ENCODE peak calls at places on chromosomes 3 and 15, in six cellular contexts. C is A549, V is right lobe of liver, I is HCT116, N is body of pancreas, B is heart left ventricle. F is an unnamed sample.

GRCh38 chr3:108136888-108137814 is 46.3 kb upstream of the CD47 start:
- ATAC-seq in C (no peak), V (peak), I (no peak), N (peak), B (no peak), F (no peak)

GRCh38 chr3:177245257-177245656 is 48.0 kb upstream of the TBL1XR1 start:
- ATAC-seq in C (no peak), V (no peak), I (no peak), N (no peak), B (no peak), F (no peak)

GRCh38 chr3:114092151-114093000 is 35.8 kb downstream of the QTRT2 start:
- ATAC-seq in C (no peak), V (peak), I (no peak), N (no peak), B (peak), F (no peak)

GRCh38 chr3:4461459-4462090 is 5.5 kb downstream of the SUMF1 start:
- ATAC-seq in C (no peak), V (no peak), I (no peak), N (no peak), B (peak), F (no peak)

GRCh38 chr15:49456166-49456565 is 33.1 kb downstream of the FGF7 start:
- ATAC-seq in C (no peak), V (no peak), I (no peak), N (no peak), B (no peak), F (no peak)

GRCh38 chr3:196292281-196292923 is 4.9 kb upstream of the PCYT1A start:
- ATAC-seq in C (no peak), V (no peak), I (no peak), N (no peak), B (no peak), F (no peak)

GRCh38 chr3:29695201-29695904 is 414.5 kb downstream of the RBMS3 start:
- ATAC-seq in C (peak), V (peak), I (no peak), N (peak), B (peak), F (peak)

GRCh38 chr3:69179740-69180372 is 57.5 kb upstream of the LMOD3 start:
- ATAC-seq in C (no peak), V (peak), I (no peak), N (no peak), B (no peak), F (no peak)

GRCh38 chr15:60389261-60390077 is 8.3 kb downstream of the ANXA2 start:
- ATAC-seq in C (peak), V (no peak), I (no peak), N (no peak), B (no peak), F (no peak)

GRCh38 chr15:58494581-58494980 is 62.8 kb downstream of the LIPC start:
- ATAC-seq in C (no peak), V (no peak), I (no peak), N (no peak), B (no peak), F (no peak)

GRCh38 chr3:22159004-22159695 is 408.1 kb upstream of the ZNF385D start:
- ATAC-seq in C (no peak), V (peak), I (no peak), N (peak), B (no peak), F (no peak)

GRCh38 chr15:72227192-72227586 is 3.8 kb downstream of the PKM start:
- ATAC-seq in C (no peak), V (no peak), I (peak), N (no peak), B (no peak), F (no peak)

GRCh38 chr3:195909294-195909644 is 918 bp upstream of the TNK2 start:
- ATAC-seq in C (peak), V (no peak), I (no peak), N (peak), B (peak), F (peak)

GRCh38 chr15:38685686-38686339 is 121.2 kb upstream of the RASGRP1 start:
- ATAC-seq in C (no peak), V (no peak), I (no peak), N (no peak), B (no peak), F (no peak)

GRCh38 chr3:155282416-155283091 is 10.9 kb downstream of the STRIT1 start:
- ATAC-seq in C (no peak), V (no peak), I (no peak), N (no peak), B (no peak), F (no peak)

GRCh38 chr3:188950832-188951489 is 220.8 kb upstream of the TPRG1 start:
- ATAC-seq in C (peak), V (peak), I (peak), N (peak), B (peak), F (peak)

GRCh38 chr15:42121667-42122066 is 27.3 kb upstream of the PLA2G4D start:
- ATAC-seq in C (no peak), V (no peak), I (no peak), N (no peak), B (no peak), F (no peak)

GRCh38 chr3:54691230-54691900 is 236.5 kb downstream of the LRTM1 start:
- ATAC-seq in C (no peak), V (no peak), I (no peak), N (no peak), B (no peak), F (no peak)

GRCh38 chr3:150312018-150312657 is 96.0 kb upstream of the TSC22D2 start:
- ATAC-seq in C (no peak), V (no peak), I (no peak), N (no peak), B (no peak), F (no peak)

GRCh38 chr15:79339588-79340314 is 28.8 kb downstream of the TMED3 start:
- ATAC-seq in C (peak), V (peak), I (peak), N (no peak), B (no peak), F (no peak)

GRCh38 chr3:162168715-162169114 is 672.1 kb downstream of the OTOL1 start:
- ATAC-seq in C (no peak), V (no peak), I (no peak), N (no peak), B (no peak), F (peak)

GRCh38 chr3:108071394-108071793 is 19.4 kb downstream of the CD47 start:
- ATAC-seq in C (no peak), V (no peak), I (no peak), N (no peak), B (no peak), F (no peak)

GRCh38 chr3:25635038-25635437 is 29.7 kb downstream of the TOP2B start:
- ATAC-seq in C (no peak), V (peak), I (no peak), N (no peak), B (no peak), F (no peak)

GRCh38 chr3:119859728-119860127 is 77.8 kb downstream of the NR1I2 start:
- ATAC-seq in C (no peak), V (no peak), I (no peak), N (no peak), B (peak), F (no peak)

GRCh38 chr15:44414001-44414400 is 13.4 kb upstream of the CTDSPL2 start:
- ATAC-seq in C (no peak), V (no peak), I (no peak), N (no peak), B (no peak), F (no peak)

GRCh38 chr3:550481-550880 is 353.9 kb downstream of the CHL1 start:
- ATAC-seq in C (no peak), V (no peak), I (no peak), N (no peak), B (no peak), F (no peak)

GRCh38 chr15:90449206-90449735 is 61.2 kb downstream of the IQGAP1 start:
- ATAC-seq in C (peak), V (no peak), I (no peak), N (no peak), B (no peak), F (no peak)

GRCh38 chr3:121834079-121834730 is 655 bp downstream of the IQCB1 start:
- ATAC-seq in C (peak), V (no peak), I (peak), N (peak), B (no peak), F (no peak)

GRCh38 chr15:80977627-80978036 is 12.0 kb downstream of the MESD start:
- ATAC-seq in C (peak), V (peak), I (peak), N (peak), B (peak), F (peak)

GRCh38 chr15:78024141-78024567 is 53.4 kb downstream of the TBC1D2B start:
- ATAC-seq in C (no peak), V (no peak), I (no peak), N (peak), B (peak), F (peak)

GRCh38 chr3:157755254-157755653 is 252.0 kb upstream of the VEPH1 start:
- ATAC-seq in C (peak), V (no peak), I (no peak), N (no peak), B (no peak), F (no peak)

GRCh38 chr3:20256144-20256543 is 70.1 kb upstream of the SGO1 start:
- ATAC-seq in C (no peak), V (no peak), I (no peak), N (no peak), B (peak), F (no peak)

GRCh38 chr3:11477286-11477935 is 166.3 kb downstream of the VGLL4 start:
- ATAC-seq in C (peak), V (peak), I (no peak), N (no peak), B (peak), F (peak)

GRCh38 chr3:143450656-143451055 is 331.1 kb downstream of the CHST2 start:
- ATAC-seq in C (peak), V (no peak), I (no peak), N (no peak), B (no peak), F (peak)

GRCh38 chr3:66475386-66476020 is 25.3 kb downstream of the LRIG1 start:
- ATAC-seq in C (no peak), V (peak), I (no peak), N (peak), B (no peak), F (no peak)

GRCh38 chr15:100230784-100231183 is 111.0 kb downstream of the ADAMTS17 start:
- ATAC-seq in C (no peak), V (no peak), I (no peak), N (peak), B (no peak), F (no peak)

GRCh38 chr3:52682016-52682415 is 3.7 kb downstream of the PBRM1 start:
- ATAC-seq in C (peak), V (peak), I (no peak), N (no peak), B (no peak), F (no peak)

GRCh38 chr3:74353039-74353438 is 261.4 kb downstream of the CNTN3 start:
- ATAC-seq in C (no peak), V (no peak), I (no peak), N (no peak), B (no peak), F (no peak)

GRCh38 chr3:48426944-48427629 is 2.8 kb downstream of the PLXNB1 start:
- ATAC-seq in C (no peak), V (no peak), I (no peak), N (no peak), B (no peak), F (peak)
- TF ChIP-seq POLR2A in C (no peak), V (no peak), I (no peak), N (no peak), B (no peak), F (no peak)

DNA sequence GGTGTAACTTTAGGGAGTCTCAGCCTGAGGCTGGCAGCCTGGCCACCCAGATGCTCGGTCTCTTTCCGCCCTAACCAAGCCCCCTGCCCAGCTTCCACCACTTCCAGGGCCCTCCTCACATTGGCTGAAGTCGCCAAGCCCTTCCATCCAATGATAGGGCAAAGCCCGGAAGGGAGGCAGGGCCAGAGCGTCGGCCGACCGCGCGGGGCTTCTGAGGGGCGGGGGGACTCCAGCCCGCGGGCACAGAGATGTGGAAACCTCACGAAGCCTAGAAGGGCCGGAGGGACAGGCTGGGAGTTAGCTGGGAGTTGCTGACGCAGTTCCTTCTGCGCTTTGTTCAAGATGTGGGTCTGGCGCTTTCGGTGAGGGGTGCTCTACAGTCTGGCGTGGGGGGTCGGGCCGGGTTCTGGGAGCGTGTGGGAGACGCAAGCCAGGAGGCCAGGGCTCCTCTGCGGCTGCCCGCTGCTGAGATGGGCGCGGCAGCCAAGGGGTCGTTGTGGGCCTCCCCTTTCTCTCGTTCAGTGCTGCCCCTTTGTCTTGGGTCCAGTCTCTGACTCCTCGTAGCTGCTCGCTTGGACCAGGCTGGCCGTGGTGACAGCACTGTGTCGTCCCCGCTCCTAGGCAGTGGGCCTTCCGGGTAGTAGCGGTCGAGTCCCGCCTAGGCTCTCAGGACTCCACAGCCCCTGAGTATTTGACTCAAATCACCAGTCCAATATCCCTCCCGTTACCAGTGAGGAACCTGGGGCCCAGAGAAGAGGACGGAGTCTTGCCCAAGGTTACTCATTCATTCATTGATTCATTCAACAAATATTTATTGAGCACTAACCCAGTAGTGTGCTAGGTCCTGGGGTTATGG is at the start of gene ZNF660:
- ATAC-seq in C (no peak), V (peak), I (no peak), N (peak), B (peak), F (peak)
- TF ChIP-seq POLR2A in C (no peak), V (no peak), I (no peak), N (peak), B (peak), F (peak)

GRCh38 chr3:101677436-101678286 is 729 bp upstream of the ZBTB11 start:
- ATAC-seq in C (peak), V (no peak), I (no peak), N (no peak), B (no peak), F (no peak)

GRCh38 chr3:101685050-101685400 is 1.5 kb downstream of the RPL24 start:
- ATAC-seq in C (no peak), V (no peak), I (no peak), N (no peak), B (no peak), F (no peak)

GRCh38 chr3:101676219-101676764 is 640 bp downstream of the ZBTB11 start:
- ATAC-seq in C (peak), V (peak), I (peak), N (peak), B (peak), F (peak)

GRCh38 chr3:101676765-101677435 is at the start of gene ZBTB11:
- ATAC-seq in C (peak), V (peak), I (peak), N (peak), B (peak), F (peak)

GRCh38 chr3:101680466-101680865 is 3.5 kb upstream of the ZBTB11 start:
- ATAC-seq in C (no peak), V (no peak), I (no peak), N (no peak), B (no peak), F (no peak)
- TF ChIP-seq POLR2A in C (no peak), V (no peak), I (no peak), N (no peak), B (no peak), F (no peak)

GRCh38 chr15:69465253-69465652 is 12.6 kb downstream of the RPLP1 start:
- ATAC-seq in C (no peak), V (no peak), I (no peak), N (no peak), B (no peak), F (no peak)

GRCh38 chr15:69462493-69463181 is 10.0 kb downstream of the RPLP1 start:
- ATAC-seq in C (peak), V (peak), I (peak), N (peak), B (peak), F (peak)

GRCh38 chr15:69462030-69462492 is 9.4 kb downstream of the RPLP1 start:
- ATAC-seq in C (peak), V (peak), I (peak), N (peak), B (peak), F (peak)

GRCh38 chr15:69460481-69460880 is 7.9 kb downstream of the RPLP1 start:
- ATAC-seq in C (no peak), V (no peak), I (no peak), N (no peak), B (no peak), F (no peak)

DNA sequence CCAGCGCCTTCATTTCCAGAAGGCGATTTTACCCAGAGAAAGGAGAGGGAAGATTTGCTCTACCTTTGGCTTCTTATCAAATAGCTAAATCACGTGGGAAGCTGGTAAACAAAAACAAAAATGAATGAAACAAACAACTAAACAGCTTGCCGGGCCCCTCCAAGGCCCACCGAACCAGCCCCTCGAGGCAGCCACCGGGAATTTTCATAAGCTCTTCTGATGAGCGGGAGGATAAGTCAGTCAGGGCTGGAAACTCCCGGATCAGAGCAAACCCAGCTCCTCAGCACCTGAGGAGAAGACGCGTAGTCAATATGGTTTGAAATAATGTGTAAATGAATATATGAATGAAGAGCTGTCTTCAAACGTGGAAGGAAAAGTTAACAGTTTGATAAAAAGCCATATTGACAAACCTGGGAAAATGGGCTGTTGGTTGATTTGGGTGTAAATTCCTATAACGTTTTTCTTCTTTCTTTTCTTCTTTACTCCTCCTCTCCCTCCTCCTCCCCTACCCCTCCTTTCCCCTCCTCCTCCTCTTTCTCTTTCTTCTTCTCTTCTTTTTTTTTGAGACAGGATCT is 10.7 kb downstream of the RPLP1 start:
- ATAC-seq in C (no peak), V (peak), I (no peak), N (no peak), B (no peak), F (no peak)
- TF ChIP-seq POLR2A in C (no peak), V (no peak), I (no peak), N (no peak), B (no peak), F (no peak)

DNA sequence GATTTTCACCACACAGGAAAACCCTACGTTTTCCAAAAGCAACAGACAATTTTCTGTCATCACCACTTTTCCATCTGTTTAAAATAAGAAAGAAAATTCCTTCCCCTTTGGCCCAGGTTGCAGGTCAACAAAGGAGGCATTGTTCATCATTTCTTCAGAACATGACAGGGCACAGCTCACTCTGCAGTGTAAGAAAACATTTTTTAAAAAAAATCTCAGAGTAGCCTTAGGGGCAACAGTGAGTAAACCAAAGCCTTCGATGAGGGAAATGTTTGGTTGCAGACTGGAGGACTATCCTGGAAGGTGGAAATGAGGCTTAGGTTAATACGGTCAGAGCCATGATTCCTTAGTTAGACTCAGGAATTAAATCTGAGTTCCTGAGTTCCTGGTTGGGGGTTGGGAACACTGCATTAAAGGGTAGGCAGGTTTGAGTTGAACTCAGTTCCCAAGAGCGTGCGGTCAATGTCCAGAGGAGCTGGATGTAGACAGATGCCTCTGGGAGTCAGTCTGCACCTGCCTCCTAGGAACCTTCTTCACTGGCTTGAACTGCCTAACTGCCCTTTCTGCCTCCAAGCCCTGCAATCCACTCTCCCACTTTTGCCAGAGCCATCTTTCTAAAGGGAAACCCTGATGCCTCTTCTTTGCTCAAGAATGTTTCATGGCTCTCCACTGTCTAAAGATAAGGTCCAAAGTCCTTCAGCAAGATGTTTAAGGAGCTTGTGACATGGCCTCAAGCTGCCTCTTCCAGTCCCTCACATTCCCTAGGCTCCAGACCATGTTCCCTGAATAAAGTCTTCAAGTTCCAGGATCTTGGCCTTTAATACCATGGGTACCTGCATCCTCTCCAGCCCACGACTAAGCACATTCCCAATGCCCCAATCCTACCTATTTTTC is 3.2 kb upstream of the HES1 start:
- ATAC-seq in C (no peak), V (no peak), I (no peak), N (no peak), B (no peak), F (no peak)
- TF ChIP-seq POLR2A in C (no peak), V (no peak), I (no peak), N (no peak), B (no peak), F (no peak)

F was measured in gastroesophageal sphincter.